ENCODE peak calls at places on chromosomes 12 and 14, in five cellular contexts. One of them, this sample, is unnamed. For H3K4me1, the result is how much of the 10 kb centered on the place peaks cover.

GRCh38 chr12:19234171-19234704 is 104.7 kb downstream of the PLEKHA5 start:
- DNase-seq in neuronal stem cell: no peak
- DNase-seq in HepG2: no peak
- DNase-seq in IMR-90: peak
- DNase-seq in K562: no peak
- DNase-seq in this sample: no peak

GRCh38 chr14:95260537-95261440 is 58.9 kb downstream of the CLMN start:
- DNase-seq in HepG2: no peak
- DNase-seq in K562: no peak
- DNase-seq in neuronal stem cell: no peak
- DNase-seq in IMR-90: peak
- DNase-seq in this sample: no peak

GRCh38 chr14:100950024-100950423 is 46.5 kb upstream of the RTL1 start:
- DNase-seq in HepG2: no peak
- DNase-seq in K562: no peak
- DNase-seq in neuronal stem cell: no peak
- DNase-seq in IMR-90: peak
- DNase-seq in this sample: no peak

GRCh38 chr12:116759783-116760581 is 21.9 kb downstream of the RNFT2 start:
- DNase-seq in HepG2: no peak
- DNase-seq in IMR-90: no peak
- DNase-seq in neuronal stem cell: no peak
- DNase-seq in K562: peak
- DNase-seq in this sample: no peak

GRCh38 chr12:78929075-78929418 is 64.5 kb downstream of the SYT1 start:
- DNase-seq in IMR-90: no peak
- DNase-seq in HepG2: no peak
- DNase-seq in K562: no peak
- DNase-seq in neuronal stem cell: no peak
- DNase-seq in this sample: no peak

GRCh38 chr12:59234391-59234790 is 314.1 kb upstream of the LRIG3 start:
- DNase-seq in HepG2: no peak
- DNase-seq in IMR-90: no peak
- DNase-seq in neuronal stem cell: no peak
- DNase-seq in K562: no peak
- DNase-seq in this sample: no peak

GRCh38 chr14:77314043-77314442 is 6.6 kb downstream of the POMT2 start:
- DNase-seq in K562: no peak
- DNase-seq in neuronal stem cell: no peak
- DNase-seq in HepG2: no peak
- DNase-seq in IMR-90: peak
- DNase-seq in this sample: no peak

GRCh38 chr12:57389033-57389432 is 41.8 kb downstream of the R3HDM2 start:
- DNase-seq in IMR-90: peak
- DNase-seq in HepG2: no peak
- DNase-seq in neuronal stem cell: no peak
- DNase-seq in K562: no peak
- DNase-seq in this sample: no peak

GRCh38 chr12:43148711-43149110 is 403.3 kb downstream of the ADAMTS20 start:
- DNase-seq in K562: no peak
- DNase-seq in HepG2: no peak
- DNase-seq in IMR-90: no peak
- DNase-seq in neuronal stem cell: no peak
- DNase-seq in this sample: no peak

GRCh38 chr12:78430501-78430900 is 434.1 kb upstream of the SYT1 start:
- DNase-seq in K562: no peak
- DNase-seq in HepG2: no peak
- DNase-seq in IMR-90: no peak
- DNase-seq in neuronal stem cell: no peak
- DNase-seq in this sample: no peak

GRCh38 chr14:76346391-76347160 is 29.4 kb upstream of the ESRRB start:
- DNase-seq in HepG2: peak
- DNase-seq in K562: no peak
- DNase-seq in IMR-90: no peak
- DNase-seq in neuronal stem cell: no peak
- DNase-seq in this sample: no peak

GRCh38 chr12:119227292-119227691 is 48.6 kb downstream of the HSPB8 start:
- DNase-seq in K562: no peak
- DNase-seq in HepG2: no peak
- DNase-seq in neuronal stem cell: no peak
- DNase-seq in IMR-90: no peak
- DNase-seq in this sample: no peak

GRCh38 chr12:121669525-121669908 is at the start of gene MORN3:
- DNase-seq in HepG2: no peak
- DNase-seq in IMR-90: no peak
- DNase-seq in neuronal stem cell: no peak
- DNase-seq in K562: no peak
- DNase-seq in this sample: no peak

GRCh38 chr12:22626429-22626828 is 1.5 kb downstream of the ETNK1 start:
- DNase-seq in HepG2: no peak
- DNase-seq in IMR-90: peak
- DNase-seq in K562: no peak
- DNase-seq in neuronal stem cell: no peak
- DNase-seq in this sample: no peak

GRCh38 chr12:108691995-108692808 is 39.1 kb downstream of the CORO1C start:
- DNase-seq in K562: no peak
- DNase-seq in IMR-90: peak
- DNase-seq in HepG2: no peak
- DNase-seq in neuronal stem cell: no peak
- DNase-seq in this sample: peak

GRCh38 chr12:69570000-69570516 is 15.2 kb upstream of the CCT2 start:
- DNase-seq in neuronal stem cell: no peak
- DNase-seq in IMR-90: no peak
- DNase-seq in HepG2: no peak
- DNase-seq in K562: no peak
- DNase-seq in this sample: no peak

GRCh38 chr14:57512221-57512620 is 18.6 kb upstream of the CCDC198 start:
- DNase-seq in IMR-90: no peak
- DNase-seq in neuronal stem cell: no peak
- DNase-seq in K562: no peak
- DNase-seq in HepG2: no peak
- DNase-seq in this sample: no peak

GRCh38 chr14:21860172-21860571 is 186.6 kb upstream of the OR4E1 start:
- DNase-seq in K562: peak
- DNase-seq in HepG2: peak
- DNase-seq in neuronal stem cell: peak
- DNase-seq in IMR-90: no peak
- DNase-seq in this sample: no peak

GRCh38 chr12:20436367-20436766 is 68.0 kb downstream of the PDE3A start:
- DNase-seq in HepG2: no peak
- DNase-seq in K562: no peak
- DNase-seq in IMR-90: peak
- DNase-seq in neuronal stem cell: no peak
- DNase-seq in this sample: no peak

GRCh38 chr12:80472912-80473500 is 29.0 kb downstream of the PTPRQ start:
- DNase-seq in IMR-90: peak
- DNase-seq in HepG2: peak
- DNase-seq in neuronal stem cell: peak
- DNase-seq in K562: no peak
- DNase-seq in this sample: no peak

GRCh38 chr12:39392154-39392925 is 50.6 kb downstream of the KIF21A start:
- DNase-seq in IMR-90: no peak
- DNase-seq in K562: no peak
- DNase-seq in HepG2: no peak
- DNase-seq in neuronal stem cell: no peak
- DNase-seq in this sample: peak

GRCh38 chr14:103031956-103032355 is 25.4 kb downstream of the CDC42BPB start:
- DNase-seq in IMR-90: no peak
- DNase-seq in K562: no peak
- DNase-seq in neuronal stem cell: no peak
- DNase-seq in HepG2: no peak
- DNase-seq in this sample: peak

GRCh38 chr12:55619352-55620138 is 17.1 kb upstream of the OR10P1 start:
- DNase-seq in IMR-90: peak
- DNase-seq in K562: peak
- DNase-seq in neuronal stem cell: peak
- DNase-seq in HepG2: peak
- DNase-seq in this sample: peak

GRCh38 chr14:90979451-90979850 is 81.0 kb downstream of the RPS6KA5 start:
- DNase-seq in K562: no peak
- DNase-seq in neuronal stem cell: no peak
- DNase-seq in IMR-90: no peak
- DNase-seq in HepG2: no peak
- DNase-seq in this sample: no peak

GRCh38 chr14:38404616-38405015 is 148.7 kb upstream of the CLEC14A start:
- DNase-seq in IMR-90: peak
- DNase-seq in K562: no peak
- DNase-seq in neuronal stem cell: no peak
- DNase-seq in HepG2: no peak
- DNase-seq in this sample: no peak

GRCh38 chr14:93107383-93107782 is 8.3 kb downstream of the ITPK1 start:
- DNase-seq in K562: no peak
- DNase-seq in HepG2: no peak
- DNase-seq in IMR-90: no peak
- DNase-seq in neuronal stem cell: no peak
- DNase-seq in this sample: peak

GRCh38 chr12:102564026-102564425 is 83.7 kb upstream of the IGF1 start:
- DNase-seq in neuronal stem cell: no peak
- DNase-seq in HepG2: no peak
- DNase-seq in K562: no peak
- DNase-seq in IMR-90: no peak
- DNase-seq in this sample: no peak

GRCh38 chr14:72855913-72856312 is 38.0 kb downstream of the DPF3 start:
- DNase-seq in HepG2: no peak
- DNase-seq in K562: no peak
- DNase-seq in IMR-90: peak
- DNase-seq in neuronal stem cell: no peak
- DNase-seq in this sample: peak

GRCh38 chr12:101959607-101960006 is 82.2 kb downstream of the DRAM1 start:
- DNase-seq in HepG2: no peak
- DNase-seq in IMR-90: no peak
- DNase-seq in neuronal stem cell: no peak
- DNase-seq in K562: no peak
- DNase-seq in this sample: no peak

GRCh38 chr14:52767058-52767833 is 24.2 kb downstream of the GNPNAT1 start:
- DNase-seq in IMR-90: peak
- DNase-seq in neuronal stem cell: no peak
- DNase-seq in K562: no peak
- DNase-seq in HepG2: no peak
- DNase-seq in this sample: no peak

GRCh38 chr14:86003998-86004397 is 474.1 kb downstream of the FLRT2 start:
- DNase-seq in IMR-90: peak
- DNase-seq in HepG2: peak
- DNase-seq in K562: no peak
- DNase-seq in neuronal stem cell: no peak
- DNase-seq in this sample: no peak

GRCh38 chr14:35222872-35223471 is 69.2 kb upstream of the PSMA6 start:
- DNase-seq in neuronal stem cell: no peak
- DNase-seq in K562: no peak
- DNase-seq in IMR-90: no peak
- DNase-seq in HepG2: no peak
- DNase-seq in this sample: no peak

GRCh38 chr12:50598321-50598862 is 93.6 kb downstream of the DIP2B start:
- DNase-seq in HepG2: no peak
- DNase-seq in IMR-90: peak
- DNase-seq in neuronal stem cell: no peak
- DNase-seq in K562: no peak
- DNase-seq in this sample: no peak

GRCh38 chr14:79201545-79202247 is 1009.6 kb downstream of the DIO2 start:
- DNase-seq in HepG2: no peak
- DNase-seq in K562: no peak
- DNase-seq in IMR-90: no peak
- DNase-seq in neuronal stem cell: no peak
- DNase-seq in this sample: no peak

GRCh38 chr12:54282949-54283593 is 2.5 kb downstream of the HNRNPA1 start:
- DNase-seq in neuronal stem cell: no peak
- DNase-seq in IMR-90: no peak
- DNase-seq in HepG2: no peak
- DNase-seq in K562: no peak
- DNase-seq in this sample: peak

GRCh38 chr14:105472496-105472991 is 2.1 kb upstream of the CRIP2 start:
- DNase-seq in HepG2: no peak
- DNase-seq in K562: no peak
- DNase-seq in IMR-90: no peak
- DNase-seq in neuronal stem cell: no peak
- DNase-seq in this sample: no peak

GRCh38 chr12:52232916-52233461 is at the start of gene KRT7:
- DNase-seq in HepG2: no peak
- DNase-seq in IMR-90: no peak
- DNase-seq in K562: no peak
- DNase-seq in neuronal stem cell: no peak
- DNase-seq in this sample: no peak
- H3K4me3 ChIP-seq in HepG2: no peak
- H3K4me3 ChIP-seq in IMR-90: no peak
- H3K4me3 ChIP-seq in K562: no peak
- H3K4me3 ChIP-seq in neuronal stem cell: no peak
- H3K4me3 ChIP-seq in this sample: no peak

GRCh38 chr12:131113562-131113961 is 159.9 kb downstream of the ADGRD1 start:
- DNase-seq in HepG2: no peak
- DNase-seq in IMR-90: no peak
- DNase-seq in K562: no peak
- DNase-seq in neuronal stem cell: no peak
- DNase-seq in this sample: no peak
- H3K4me1 ChIP-seq in HepG2: under half
- H3K4me1 ChIP-seq in IMR-90: under half
- H3K4me1 ChIP-seq in K562: under half
- H3K4me1 ChIP-seq in neuronal stem cell: under half
- H3K4me1 ChIP-seq in this sample: under half

DNA sequence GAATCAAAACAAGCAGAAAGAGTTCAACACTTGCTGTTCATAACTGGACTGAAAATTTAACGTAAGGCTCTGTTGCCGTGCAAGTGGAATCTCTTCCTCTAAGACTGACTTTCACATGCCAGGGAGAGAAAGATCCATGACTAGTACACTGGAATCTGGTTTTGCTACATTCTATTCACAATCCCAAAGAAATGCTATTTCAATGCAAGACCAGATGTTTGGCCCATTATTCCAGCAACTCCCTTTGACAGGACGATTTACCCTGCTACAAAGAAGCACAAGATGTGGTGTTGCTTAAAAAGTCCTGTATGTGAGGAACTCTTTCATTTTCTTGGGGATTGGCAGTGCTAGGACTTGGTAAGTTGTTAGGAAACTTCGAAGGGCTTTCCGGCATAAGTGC is 17.4 kb downstream of the RFC5 start:
- DNase-seq in HepG2: no peak
- DNase-seq in neuronal stem cell: no peak
- DNase-seq in IMR-90: peak
- DNase-seq in K562: no peak
- DNase-seq in this sample: no peak
- H3K9ac ChIP-seq in HepG2: no peak
- H3K9ac ChIP-seq in neuronal stem cell: no peak
- H3K9ac ChIP-seq in IMR-90: no peak
- H3K9ac ChIP-seq in K562: no peak
- H3K9ac ChIP-seq in this sample: no peak

GRCh38 chr12:97482153-97482693 is 19.6 kb downstream of the RMST start:
- DNase-seq in neuronal stem cell: no peak
- DNase-seq in K562: no peak
- DNase-seq in HepG2: no peak
- DNase-seq in IMR-90: no peak
- DNase-seq in this sample: no peak

GRCh38 chr12:97487470-97487869 is 24.9 kb downstream of the RMST start:
- DNase-seq in K562: no peak
- DNase-seq in neuronal stem cell: no peak
- DNase-seq in HepG2: no peak
- DNase-seq in IMR-90: no peak
- DNase-seq in this sample: no peak
- H3K4me3 ChIP-seq in K562: no peak
- H3K4me3 ChIP-seq in neuronal stem cell: no peak
- H3K4me3 ChIP-seq in HepG2: no peak
- H3K4me3 ChIP-seq in IMR-90: no peak
- H3K4me3 ChIP-seq in this sample: no peak